ENCODE peak calls at places on chromosomes 4 and X, in nine cellular contexts. U, Z, A, G, R, L, N, E and Q are unnamed samples.

GRCh38 chrX:153687121-153688039 is at the start of gene SLC6A8:
- DNase-seq in R (peak; percentile 86), G (peak; percentile 77), E (peak; percentile 92), N (peak; percentile 83), Z (no peak), A (no peak), U (no peak), L (peak; percentile 53), Q (peak; percentile 57)

GRCh38 chrX:40104649-40105015 is 6.9 kb upstream of the BCOR start:
- DNase-seq in N (no peak), R (peak; percentile 67), E (peak; percentile 71), L (peak; percentile 56), G (peak; percentile 84), Z (no peak), U (no peak), A (no peak), Q (no peak)

GRCh38 chrX:63275127-63275526 is 76.0 kb downstream of the SPIN4 start:
- DNase-seq in N (peak; percentile 12), R (peak; percentile 59), Z (no peak), G (peak; percentile 52), L (peak; percentile 10), U (peak; percentile 7), E (peak; percentile 41), A (peak; percentile 18), Q (no peak)

GRCh38 chr4:116108606-116109005 is 976.8 kb downstream of the TRAM1L1 start:
- DNase-seq in N (no peak), Z (no peak), L (no peak), E (no peak), U (no peak), G (no peak), R (no peak), A (no peak), Q (no peak)

GRCh38 chr4:119785963-119786362 is 157.4 kb upstream of the PDE5A start:
- DNase-seq in R (peak; percentile 13), N (no peak), G (peak; percentile 46), A (peak; percentile 39), E (peak; percentile 17), L (peak; percentile 67), U (no peak), Z (peak; percentile 17), Q (no peak)

GRCh38 chr4:149426461-149426860 is 389.2 kb downstream of the IQCM start:
- DNase-seq in R (no peak), G (peak; percentile 74), U (no peak), N (no peak), A (peak; percentile 83), Z (no peak), L (peak; percentile 18), E (no peak), Q (no peak)

GRCh38 chrX:107684956-107685385 is 56.7 kb downstream of the PRPS1 start:
- DNase-seq in N (no peak), E (no peak), L (peak; percentile 86), U (no peak), G (no peak), A (peak; percentile 90), Z (peak; percentile 78), R (no peak), Q (no peak)

GRCh38 chr4:99645036-99645435 is 12.6 kb downstream of the C4orf54 start:
- DNase-seq in R (no peak), N (no peak), G (no peak), L (no peak), U (no peak), E (no peak), A (no peak), Z (no peak), Q (no peak)

GRCh38 chr4:22003878-22004277 is 55.3 kb upstream of the KCNIP4 start:
- DNase-seq in G (peak; percentile 22), Z (no peak), U (no peak), R (no peak), A (no peak), L (peak; percentile 1), E (no peak), N (no peak), Q (no peak)

GRCh38 chr4:76576824-76577223 is 141.8 kb downstream of the SHROOM3 start:
- DNase-seq in A (no peak), E (no peak), Z (no peak), L (no peak), G (no peak), N (no peak), R (no peak), U (no peak), Q (no peak)

GRCh38 chr4:127188847-127189246 is 443.9 kb upstream of the INTU start:
- DNase-seq in N (no peak), L (peak; percentile 45), A (peak; percentile 1), E (no peak), U (no peak), R (no peak), Z (no peak), G (no peak), Q (no peak)

GRCh38 chr4:142091691-142092182 is 455.4 kb downstream of the IL15 start:
- DNase-seq in R (peak; percentile 70), A (peak; percentile 65), L (peak; percentile 81), G (peak; percentile 96), N (no peak), E (peak; percentile 56), Z (peak; percentile 60), U (no peak), Q (no peak)

GRCh38 chr4:2186865-2187172 is 55.1 kb downstream of the HAUS3 start:
- DNase-seq in R (no peak), N (no peak), Z (no peak), G (no peak), E (no peak), A (no peak), U (no peak), L (no peak), Q (no peak)

GRCh38 chr4:188107931-188108843 is 1.2 kb downstream of the TRIML2 start:
- DNase-seq in L (peak; percentile 12), Z (peak; percentile 93), R (peak; percentile 27), U (no peak), G (peak; percentile 1), N (no peak), E (peak; percentile 64), A (peak; percentile 86), Q (no peak)

GRCh38 chrX:153727108-153727931 is 2.7 kb downstream of the ABCD1 start:
- DNase-seq in G (peak; percentile 59), N (no peak), E (peak; percentile 48), Z (no peak), A (no peak), R (peak; percentile 19), L (peak; percentile 9), U (no peak), Q (no peak)

GRCh38 chrX:36431819-36432218 is 512.3 kb downstream of the CFAP47 start:
- DNase-seq in N (no peak), G (peak; percentile 0), Z (peak; percentile 59), E (no peak), A (peak; percentile 62), U (no peak), L (peak; percentile 87), R (no peak), Q (no peak)

GRCh38 chrX:15523088-15523487 is 22.5 kb downstream of the BMX start:
- DNase-seq in L (no peak), R (no peak), N (no peak), Z (no peak), E (no peak), A (no peak), G (no peak), U (no peak), Q (no peak)

GRCh38 chr4:15794905-15795304 is 16.8 kb downstream of the CD38 start:
- DNase-seq in Z (no peak), U (no peak), R (no peak), L (no peak), A (no peak), N (no peak), E (no peak), G (peak; percentile 6), Q (no peak)

GRCh38 chr4:182194115-182194834 is 48.9 kb upstream of the TENM3 start:
- DNase-seq in U (no peak), L (no peak), N (peak; percentile 64), A (no peak), E (no peak), R (no peak), G (no peak), Z (peak; percentile 5), Q (no peak)

GRCh38 chr4:155617312-155617711 is 49.3 kb upstream of the GUCY1A1 start:
- DNase-seq in Z (no peak), N (no peak), A (no peak), L (no peak), U (no peak), E (no peak), G (no peak), R (no peak), Q (no peak)

GRCh38 chr4:163679189-163679588 is 184.7 kb downstream of the TMA16 start:
- DNase-seq in R (peak; percentile 16), A (peak; percentile 25), E (peak; percentile 11), L (peak; percentile 59), N (no peak), Z (no peak), U (no peak), G (peak; percentile 15), Q (peak; percentile 6)

GRCh38 chr4:94741304-94741703 is 16.5 kb upstream of the BMPR1B start:
- DNase-seq in Z (no peak), R (no peak), G (peak; percentile 20), N (no peak), U (no peak), A (no peak), L (peak; percentile 35), E (no peak), Q (no peak)

GRCh38 chr4:40043786-40044185 is 12.9 kb upstream of the N4BP2 start:
- DNase-seq in R (no peak), U (no peak), N (no peak), A (no peak), G (no peak), L (no peak), Z (no peak), E (no peak), Q (no peak)

GRCh38 chrX:13694983-13695382 is 6.1 kb downstream of the RAB9A start:
- DNase-seq in A (no peak), U (no peak), Z (no peak), R (no peak), E (no peak), N (no peak), G (no peak), L (no peak), Q (no peak)

GRCh38 chrX:153065389-153065788 is 6.9 kb upstream of the PNMA6A start:
- DNase-seq in N (no peak), Z (no peak), R (peak; percentile 25), A (no peak), U (no peak), L (no peak), G (peak; percentile 25), E (no peak), Q (no peak)

GRCh38 chr4:52643846-52644245 is 15.3 kb downstream of the USP46 start:
- DNase-seq in N (no peak), L (peak; percentile 78), E (peak; percentile 27), A (peak; percentile 29), R (peak; percentile 34), U (no peak), G (peak; percentile 77), Z (no peak), Q (no peak)

GRCh38 chr4:174702974-174703478 is 126.0 kb downstream of the GLRA3 start:
- DNase-seq in E (peak; percentile 20), U (no peak), Z (no peak), L (peak; percentile 57), N (no peak), G (peak; percentile 15), R (peak; percentile 16), A (no peak), Q (no peak)

GRCh38 chr4:110609044-110609750 is 13.7 kb downstream of the PITX2 start:
- DNase-seq in N (peak; percentile 25), E (no peak), Z (peak; percentile 38), L (no peak), A (no peak), R (no peak), G (peak; percentile 8), U (no peak), Q (no peak)

GRCh38 chrX:106608016-106608415 is 3.8 kb upstream of the RADX start:
- DNase-seq in E (no peak), N (no peak), R (no peak), Z (no peak), G (no peak), U (no peak), A (peak; percentile 34), L (no peak), Q (peak; percentile 22)

GRCh38 chrX:104565791-104566687 is at the start of gene IL1RAPL2:
- DNase-seq in U (no peak), A (peak; percentile 23), E (no peak), L (peak; percentile 27), G (peak; percentile 34), N (peak; percentile 69), Z (peak; percentile 51), R (peak; percentile 26), Q (peak; percentile 75)

GRCh38 chrX:40108959-40109287 is 11.2 kb upstream of the BCOR start:
- DNase-seq in L (peak; percentile 83), Z (peak; percentile 63), E (peak; percentile 90), G (peak; percentile 85), A (no peak), U (no peak), R (peak; percentile 84), N (no peak), Q (no peak)